ENCODE peak calls at places on chromosome 9, in four cellular contexts. One of them, this sample, is unnamed.

GRCh38 chr9:117403403-117403811 is 11.4 kb downstream of the ASTN2 start:
- DNase-seq in PC-3: no peak
- DNase-seq in HCT116: no peak
- DNase-seq in GM23248: no peak
- DNase-seq in this sample: no peak

GRCh38 chr9:31542384-31543055 is 841.9 kb upstream of the ACO1 start:
- DNase-seq in GM23248: peak
- DNase-seq in HCT116: no peak
- DNase-seq in PC-3: no peak
- DNase-seq in this sample: peak

GRCh38 chr9:115730396-115730795 is 423.2 kb upstream of the PAPPA start:
- DNase-seq in HCT116: no peak
- DNase-seq in PC-3: no peak
- DNase-seq in GM23248: peak
- DNase-seq in this sample: no peak

GRCh38 chr9:13450723-13451122 is 171.2 kb upstream of the MPDZ start:
- DNase-seq in GM23248: no peak
- DNase-seq in PC-3: no peak
- DNase-seq in HCT116: no peak
- DNase-seq in this sample: peak

GRCh38 chr9:17906204-17906840 is 327.5 kb downstream of the SH3GL2 start:
- DNase-seq in HCT116: no peak
- DNase-seq in PC-3: no peak
- DNase-seq in GM23248: peak
- DNase-seq in this sample: peak

GRCh38 chr9:2709645-2710101 is 7.6 kb upstream of the KCNV2 start:
- DNase-seq in PC-3: no peak
- DNase-seq in GM23248: peak
- DNase-seq in HCT116: no peak
- DNase-seq in this sample: no peak

GRCh38 chr9:126217797-126218196 is 108.8 kb upstream of the MVB12B start:
- DNase-seq in HCT116: no peak
- DNase-seq in PC-3: no peak
- DNase-seq in GM23248: no peak
- DNase-seq in this sample: no peak

GRCh38 chr9:136059851-136060670 is 35.0 kb downstream of the NACC2 start:
- DNase-seq in HCT116: no peak
- DNase-seq in GM23248: peak
- DNase-seq in PC-3: no peak
- DNase-seq in this sample: no peak

GRCh38 chr9:31824860-31825259 is 559.6 kb upstream of the ACO1 start:
- DNase-seq in HCT116: no peak
- DNase-seq in PC-3: no peak
- DNase-seq in GM23248: no peak
- DNase-seq in this sample: no peak

GRCh38 chr9:70218767-70219166 is 40.0 kb upstream of the SMC5 start:
- DNase-seq in GM23248: peak
- DNase-seq in PC-3: no peak
- DNase-seq in HCT116: no peak
- DNase-seq in this sample: no peak

GRCh38 chr9:88803551-88804288 is 187.5 kb upstream of the S1PR3 start:
- DNase-seq in PC-3: no peak
- DNase-seq in GM23248: no peak
- DNase-seq in HCT116: no peak
- DNase-seq in this sample: no peak

GRCh38 chr9:5509573-5509972 is 758 bp upstream of the PDCD1LG2 start:
- DNase-seq in GM23248: peak
- DNase-seq in PC-3: peak
- DNase-seq in HCT116: peak
- DNase-seq in this sample: no peak

GRCh38 chr9:121278535-121279169 is 10.7 kb downstream of the GSN start:
- DNase-seq in PC-3: peak
- DNase-seq in GM23248: peak
- DNase-seq in HCT116: peak
- DNase-seq in this sample: peak

GRCh38 chr9:94554439-94555331 is at the start of gene PCAT7:
- DNase-seq in GM23248: peak
- DNase-seq in HCT116: peak
- DNase-seq in PC-3: peak
- DNase-seq in this sample: peak

GRCh38 chr9:21801683-21802417 is 586 bp upstream of the MTAP start:
- DNase-seq in PC-3: peak
- DNase-seq in GM23248: peak
- DNase-seq in HCT116: peak
- DNase-seq in this sample: peak

GRCh38 chr9:135228983-135229625 is 141.6 kb downstream of the OLFM1 start:
- DNase-seq in GM23248: no peak
- DNase-seq in HCT116: no peak
- DNase-seq in PC-3: no peak
- DNase-seq in this sample: no peak

GRCh38 chr9:16458696-16459420 is 411.6 kb downstream of the BNC2 start:
- DNase-seq in GM23248: peak
- DNase-seq in HCT116: no peak
- DNase-seq in PC-3: peak
- DNase-seq in this sample: no peak

GRCh38 chr9:84590706-84591105 is 78.8 kb upstream of the NTRK2 start:
- DNase-seq in HCT116: no peak
- DNase-seq in PC-3: no peak
- DNase-seq in GM23248: no peak
- DNase-seq in this sample: no peak

GRCh38 chr9:89278997-89279739 is 31.8 kb upstream of the CKS2 start:
- DNase-seq in HCT116: peak
- DNase-seq in PC-3: peak
- DNase-seq in GM23248: peak
- DNase-seq in this sample: peak

GRCh38 chr9:77014597-77015263 is 4.7 kb upstream of the FOXB2 start:
- DNase-seq in GM23248: peak
- DNase-seq in HCT116: no peak
- DNase-seq in PC-3: no peak
- DNase-seq in this sample: peak
- TF ChIP-seq EZH2 in GM23248: no peak
- TF ChIP-seq EZH2 in HCT116: no peak
- TF ChIP-seq EZH2 in PC-3: no peak
- TF ChIP-seq EZH2 in this sample: peak

GRCh38 chr9:87149794-87150193 is 202.5 kb upstream of the GAS1 start:
- DNase-seq in PC-3: no peak
- DNase-seq in GM23248: peak
- DNase-seq in HCT116: no peak
- DNase-seq in this sample: no peak

GRCh38 chr9:87152206-87152605 is 204.9 kb upstream of the GAS1 start:
- DNase-seq in PC-3: no peak
- DNase-seq in HCT116: no peak
- DNase-seq in GM23248: no peak
- DNase-seq in this sample: no peak

GRCh38 chr9:87147803-87148202 is 200.5 kb upstream of the GAS1 start:
- DNase-seq in PC-3: no peak
- DNase-seq in HCT116: no peak
- DNase-seq in GM23248: no peak
- DNase-seq in this sample: no peak

GRCh38 chr9:87148391-87149237 is 201.3 kb upstream of the GAS1 start:
- DNase-seq in PC-3: no peak
- DNase-seq in GM23248: peak
- DNase-seq in HCT116: no peak
- DNase-seq in this sample: peak
- TF ChIP-seq EZH2phosphoT487 in PC-3: no peak
- TF ChIP-seq EZH2phosphoT487 in GM23248: no peak
- TF ChIP-seq EZH2phosphoT487 in HCT116: no peak
- TF ChIP-seq EZH2phosphoT487 in this sample: no peak

GRCh38 chr9:119961774-119962408 is 592.7 kb upstream of the BRINP1 start:
- DNase-seq in PC-3: peak
- DNase-seq in HCT116: peak
- DNase-seq in GM23248: peak
- DNase-seq in this sample: peak
- H3K27ac ChIP-seq in PC-3: no peak
- H3K27ac ChIP-seq in HCT116: no peak
- H3K27ac ChIP-seq in GM23248: no peak
- H3K27ac ChIP-seq in this sample: no peak

GRCh38 chr9:128390813-128391711 is 19.9 kb downstream of the URM1 start:
- DNase-seq in HCT116: no peak
- DNase-seq in PC-3: no peak
- DNase-seq in GM23248: no peak
- DNase-seq in this sample: no peak

GRCh38 chr9:128393171-128393761 is 22.1 kb downstream of the URM1 start:
- DNase-seq in PC-3: no peak
- DNase-seq in GM23248: no peak
- DNase-seq in HCT116: no peak
- DNase-seq in this sample: peak

GRCh38 chr9:128393971-128394370 is 22.8 kb downstream of the URM1 start:
- DNase-seq in GM23248: no peak
- DNase-seq in HCT116: no peak
- DNase-seq in PC-3: no peak
- DNase-seq in this sample: peak

GRCh38 chr9:128391956-128392301 is 20.8 kb downstream of the URM1 start:
- DNase-seq in HCT116: no peak
- DNase-seq in GM23248: no peak
- DNase-seq in PC-3: no peak
- DNase-seq in this sample: no peak

GRCh38 chr9:128392302-128393152 is 21.4 kb downstream of the URM1 start:
- DNase-seq in PC-3: no peak
- DNase-seq in HCT116: no peak
- DNase-seq in GM23248: no peak
- DNase-seq in this sample: peak
- TF ChIP-seq EZH2 in PC-3: no peak
- TF ChIP-seq EZH2 in HCT116: no peak
- TF ChIP-seq EZH2 in GM23248: no peak
- TF ChIP-seq EZH2 in this sample: peak

DNA sequence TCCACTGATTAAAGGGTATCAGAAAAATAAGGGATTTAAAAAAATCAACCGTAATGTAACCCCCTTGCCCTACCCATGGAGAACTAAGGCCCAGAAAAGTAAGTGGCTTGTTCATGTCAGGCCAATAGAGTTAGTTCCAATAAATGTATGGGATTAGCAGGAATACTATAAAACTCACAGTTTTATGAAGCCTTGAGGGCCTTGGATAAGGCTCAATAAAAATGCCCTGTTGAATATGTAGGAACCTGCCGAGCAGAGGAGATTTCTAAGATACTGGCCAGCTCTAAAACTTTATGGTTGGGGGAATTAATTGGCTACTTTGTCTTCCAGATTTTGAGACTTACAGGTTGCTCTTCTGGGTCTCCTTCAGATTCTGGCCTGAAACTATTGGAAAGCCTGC is 231.0 kb downstream of the GLIS3 start:
- DNase-seq in PC-3: no peak
- DNase-seq in HCT116: no peak
- DNase-seq in GM23248: no peak
- DNase-seq in this sample: no peak
- TF ChIP-seq EZH2phosphoT487 in PC-3: no peak
- TF ChIP-seq EZH2phosphoT487 in HCT116: no peak
- TF ChIP-seq EZH2phosphoT487 in GM23248: no peak
- TF ChIP-seq EZH2phosphoT487 in this sample: no peak

GRCh38 chr9:133143639-133144141 is 20.0 kb downstream of the GBGT1 start:
- DNase-seq in GM23248: no peak
- DNase-seq in PC-3: no peak
- DNase-seq in HCT116: no peak
- DNase-seq in this sample: no peak
- H3K27ac ChIP-seq in GM23248: no peak
- H3K27ac ChIP-seq in PC-3: peak
- H3K27ac ChIP-seq in HCT116: peak
- H3K27ac ChIP-seq in this sample: no peak

DNA sequence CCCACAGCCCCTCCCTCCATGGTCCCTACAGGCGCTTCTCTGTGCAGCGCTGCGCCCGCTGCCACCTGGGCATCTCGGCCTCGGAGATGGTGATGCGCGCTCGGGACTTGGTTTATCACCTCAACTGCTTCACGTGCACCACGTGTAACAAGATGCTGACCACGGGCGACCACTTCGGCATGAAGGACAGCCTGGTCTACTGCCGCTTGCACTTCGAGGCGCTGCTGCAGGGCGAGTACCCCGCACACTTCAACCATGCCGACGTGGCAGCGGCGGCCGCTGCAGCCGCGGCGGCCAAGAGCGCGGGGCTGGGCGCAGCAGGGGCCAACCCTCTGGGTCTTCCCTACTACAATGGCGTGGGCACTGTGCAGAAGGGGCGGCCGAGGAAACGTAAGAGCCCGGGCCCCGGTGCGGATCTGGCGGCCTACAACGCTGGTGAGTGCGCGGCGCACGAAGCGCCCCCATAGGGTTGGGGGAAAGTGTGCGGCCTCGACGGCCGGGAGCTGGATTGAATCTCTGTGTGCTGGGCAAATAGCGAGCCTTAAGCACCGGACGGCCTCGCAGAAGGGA is 3.6 kb downstream of the LHX2 start:
- DNase-seq in HCT116: no peak
- DNase-seq in PC-3: no peak
- DNase-seq in GM23248: no peak
- DNase-seq in this sample: peak
- TF ChIP-seq EZH2 in HCT116: no peak
- TF ChIP-seq EZH2 in PC-3: no peak
- TF ChIP-seq EZH2 in GM23248: no peak
- TF ChIP-seq EZH2 in this sample: peak

DNA sequence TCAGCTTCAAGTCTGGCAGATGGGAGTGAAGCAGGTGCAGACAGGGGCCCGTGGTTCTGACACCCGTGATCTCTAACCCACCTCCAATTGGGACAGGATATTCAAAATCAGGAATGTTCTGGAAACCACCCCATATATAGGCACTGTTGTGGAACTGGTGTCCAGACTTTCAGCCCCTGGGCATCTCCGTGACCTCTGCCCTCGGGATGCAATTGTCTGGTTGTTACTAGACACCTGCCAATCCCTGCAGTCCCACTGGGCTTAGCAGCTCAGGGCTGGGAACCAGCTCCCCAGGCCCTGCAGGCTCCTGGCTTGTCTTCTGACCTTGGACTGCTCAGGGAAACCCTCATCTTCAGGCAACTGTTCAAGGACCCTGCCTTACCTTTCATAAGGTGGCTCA is 38.8 kb downstream of the NTNG2 start:
- DNase-seq in HCT116: no peak
- DNase-seq in PC-3: no peak
- DNase-seq in GM23248: no peak
- DNase-seq in this sample: no peak
- TF ChIP-seq EZH2phosphoT487 in HCT116: no peak
- TF ChIP-seq EZH2phosphoT487 in PC-3: no peak
- TF ChIP-seq EZH2phosphoT487 in GM23248: no peak
- TF ChIP-seq EZH2phosphoT487 in this sample: no peak